ENCODE peak calls at places on chromosomes 2 and 18, in nine cellular contexts. Q is GM12892, J is stomach, S is transverse colon, T is HCT116, W is GM12891, O is K562, H is spleen, P is sigmoid colon. R is an unnamed sample.

GRCh38 chr2:157839822-157840221 is 36.3 kb downstream of the ACVR1 start:
- DNase-seq in Q (no peak), J (no peak), S (no peak), T (no peak), W (no peak), O (no peak), H (no peak), P (no peak), R (no peak)

GRCh38 chr18:48121752-48122151 is 191.3 kb upstream of the SMAD2 start:
- DNase-seq in Q (no peak), J (no peak), S (no peak), T (no peak), W (no peak), O (no peak), H (peak), P (peak), R (no peak)

GRCh38 chr2:204776781-204777559 is 231.7 kb downstream of the PARD3B start:
- DNase-seq in Q (no peak), J (no peak), S (no peak), T (no peak), W (no peak), O (no peak), H (no peak), P (no peak), R (no peak)

GRCh38 chr18:59917422-59917821 is 17.6 kb downstream of the PMAIP1 start:
- DNase-seq in Q (no peak), J (no peak), S (no peak), T (no peak), W (no peak), O (no peak), H (no peak), P (no peak), R (no peak)

GRCh38 chr2:28512607-28512965 is 16.7 kb downstream of the PLB1 start:
- DNase-seq in Q (no peak), J (no peak), S (no peak), T (no peak), W (no peak), O (no peak), H (no peak), P (no peak), R (no peak)

GRCh38 chr2:217220228-217221013 is 360.6 kb upstream of the TNP1 start:
- DNase-seq in Q (no peak), J (no peak), S (no peak), T (no peak), W (no peak), O (no peak), H (no peak), P (no peak), R (no peak)

GRCh38 chr18:5388896-5389295 is 93.4 kb upstream of the ZBTB14 start:
- DNase-seq in Q (no peak), J (no peak), S (no peak), T (no peak), W (no peak), O (no peak), H (no peak), P (no peak), R (no peak)

GRCh38 chr2:232239956-232240681 is 138.4 kb upstream of the ALPP start:
- DNase-seq in Q (no peak), J (no peak), S (no peak), T (no peak), W (no peak), O (no peak), H (no peak), P (no peak), R (no peak)

GRCh38 chr2:39542523-39542922 is 105.4 kb upstream of the MAP4K3 start:
- DNase-seq in Q (no peak), J (no peak), S (no peak), T (no peak), W (no peak), O (no peak), H (no peak), P (no peak), R (peak)

GRCh38 chr2:241286348-241287090 is 29.0 kb downstream of the HDLBP start:
- DNase-seq in Q (no peak), J (no peak), S (no peak), T (no peak), W (no peak), O (no peak), H (no peak), P (no peak), R (peak)

GRCh38 chr2:62787381-62787780 is 81.9 kb downstream of the EHBP1 start:
- DNase-seq in Q (no peak), J (no peak), S (no peak), T (no peak), W (no peak), O (no peak), H (no peak), P (no peak), R (no peak)

GRCh38 chr2:96427917-96428316 is 77.2 kb downstream of the NEURL3 start:
- DNase-seq in Q (no peak), J (no peak), S (no peak), T (peak), W (no peak), O (no peak), H (no peak), P (no peak), R (no peak)

GRCh38 chr2:61456746-61457420 is 14.0 kb downstream of the USP34 start:
- DNase-seq in Q (no peak), J (no peak), S (no peak), T (no peak), W (no peak), O (no peak), H (no peak), P (no peak), R (no peak)

GRCh38 chr18:78364123-78364522 is 615.5 kb upstream of the SALL3 start:
- DNase-seq in Q (no peak), J (no peak), S (no peak), T (no peak), W (no peak), O (no peak), H (no peak), P (no peak), R (no peak)
- TF ChIP-seq POLR2AphosphoS5 in Q (no peak), J (no peak), S (no peak), T (no peak), W (no peak), O (no peak), H (no peak), P (no peak), R (no peak)

GRCh38 chr18:3653859-3654441 is 204.0 kb downstream of the TGIF1 start:
- DNase-seq in Q (no peak), J (no peak), S (no peak), T (no peak), W (no peak), O (peak), H (no peak), P (no peak), R (no peak)
- TF ChIP-seq POLR2A in Q (no peak), J (no peak), S (no peak), T (peak), W (no peak), O (no peak), H (no peak), P (no peak), R (no peak)

DNA sequence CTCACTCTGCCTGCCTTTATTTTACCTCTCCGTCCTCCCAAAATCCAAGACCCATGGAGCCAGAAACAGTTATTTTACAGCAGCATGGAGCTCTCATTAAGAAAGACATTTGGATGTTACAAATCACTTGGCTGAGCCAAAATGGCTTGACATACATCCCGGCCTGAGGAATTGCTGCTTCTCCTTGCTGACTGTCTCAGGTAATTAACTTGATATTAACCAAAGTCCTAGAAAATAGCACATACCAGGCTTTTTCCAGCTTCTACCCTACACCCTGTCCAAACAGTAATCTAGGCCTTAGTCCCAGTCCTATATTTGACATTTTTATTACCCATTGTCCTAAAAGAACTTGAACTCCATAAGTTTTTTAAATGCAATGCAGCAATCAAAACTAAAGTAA is 205.0 kb downstream of the TMX3 start:
- DNase-seq in Q (no peak), J (no peak), S (no peak), T (no peak), W (no peak), O (no peak), H (no peak), P (no peak), R (no peak)
- TF ChIP-seq POLR2AphosphoS5 in Q (no peak), J (no peak), S (no peak), T (no peak), W (no peak), O (no peak), H (no peak), P (peak), R (no peak)

GRCh38 chr18:77115461-77115907 is 17.1 kb downstream of the MBP start:
- DNase-seq in Q (no peak), J (no peak), S (no peak), T (no peak), W (no peak), O (no peak), H (no peak), P (no peak), R (no peak)

GRCh38 chr18:77113361-77114069 is 19.1 kb downstream of the MBP start:
- DNase-seq in Q (no peak), J (no peak), S (no peak), T (no peak), W (no peak), O (no peak), H (no peak), P (no peak), R (no peak)

GRCh38 chr18:77116201-77117080 is 16.1 kb downstream of the MBP start:
- DNase-seq in Q (no peak), J (no peak), S (no peak), T (no peak), W (no peak), O (no peak), H (no peak), P (no peak), R (no peak)

GRCh38 chr18:77114070-77114563 is 18.5 kb downstream of the MBP start:
- DNase-seq in Q (no peak), J (no peak), S (no peak), T (no peak), W (no peak), O (no peak), H (no peak), P (no peak), R (no peak)

DNA sequence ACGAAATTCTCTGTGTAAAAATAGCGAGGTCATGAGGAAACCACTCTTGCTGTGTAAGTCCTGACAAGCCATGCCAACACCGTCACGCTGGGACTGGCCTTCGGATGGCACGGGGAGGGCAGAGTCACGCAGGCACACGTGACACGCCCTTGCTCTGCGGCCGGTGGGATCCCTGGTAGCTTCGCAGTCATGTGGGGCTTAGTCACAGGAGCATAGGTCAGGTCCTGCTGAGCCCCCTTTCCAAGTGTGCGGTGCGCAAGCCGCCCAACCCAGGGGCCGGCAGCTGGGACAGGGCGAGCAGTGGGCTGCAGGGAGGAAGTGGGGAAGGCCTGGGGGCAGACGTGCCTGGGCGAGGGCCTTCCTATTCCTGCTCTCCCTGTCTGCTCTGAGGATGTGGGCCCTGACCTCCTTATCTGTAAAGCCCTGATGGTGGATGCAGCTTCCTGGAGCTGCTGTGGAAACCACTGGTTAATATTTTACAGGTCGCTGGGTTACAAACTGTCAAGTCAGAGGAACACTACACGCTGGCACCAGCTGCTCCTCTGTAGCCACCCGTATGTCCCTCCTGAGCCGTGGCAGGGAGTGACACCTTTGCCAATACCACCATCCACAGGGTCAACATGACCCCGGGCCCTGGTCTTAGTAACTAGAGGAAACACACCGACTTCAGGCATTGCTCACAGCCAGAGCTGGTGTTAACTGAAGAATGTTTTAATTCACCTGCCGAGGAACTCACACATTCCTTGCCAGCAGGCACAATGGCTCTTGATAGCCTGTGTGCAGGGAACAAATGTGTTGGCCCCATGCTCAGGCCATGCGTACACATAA is 17.8 kb downstream of the MBP start:
- DNase-seq in Q (no peak), J (peak), S (peak), T (no peak), W (no peak), O (no peak), H (peak), P (peak), R (no peak)
- TF ChIP-seq POLR2A in Q (peak), J (no peak), S (peak), T (no peak), W (no peak), O (no peak), H (no peak), P (peak), R (no peak)

DNA sequence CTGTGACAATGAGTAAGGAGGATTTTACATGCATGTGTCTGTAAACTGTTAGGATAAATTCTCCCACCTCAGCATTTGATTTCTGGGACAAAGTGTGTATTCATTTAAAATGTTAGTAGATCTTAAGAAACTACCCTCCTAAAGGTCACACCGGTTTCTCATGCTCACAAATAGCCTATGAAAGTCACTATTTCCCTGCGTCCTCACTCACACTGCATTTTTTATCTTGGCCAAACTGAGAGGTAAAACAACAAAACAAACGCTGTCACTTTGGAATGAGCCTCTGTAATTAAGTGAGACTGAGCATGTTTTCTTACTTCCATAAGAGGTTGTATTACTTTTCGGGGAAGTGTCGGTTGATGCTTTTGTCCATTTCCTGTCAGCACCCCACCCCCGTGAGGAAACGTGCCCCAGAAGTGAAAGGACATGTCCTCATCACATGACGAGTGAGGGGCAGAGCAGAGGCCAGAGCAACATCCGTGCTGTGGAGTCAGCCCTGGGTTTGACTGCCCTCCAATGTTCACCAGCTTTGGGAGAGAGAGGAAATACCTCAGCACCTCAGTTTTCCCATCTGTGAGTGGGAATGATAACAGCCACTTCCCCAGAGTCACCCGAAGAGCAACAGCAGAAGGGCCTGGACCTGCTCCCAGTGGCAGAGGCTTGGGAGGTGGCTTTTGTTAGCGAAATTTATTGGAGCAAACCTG is 3.1 kb downstream of the GYPC start:
- DNase-seq in Q (no peak), J (peak), S (peak), T (no peak), W (no peak), O (no peak), H (peak), P (peak), R (peak)
- TF ChIP-seq POLR2AphosphoS5 in Q (peak), J (peak), S (peak), T (no peak), W (no peak), O (no peak), H (peak), P (peak), R (peak)

GRCh38 chr2:68512352-68512751 is 45.0 kb downstream of the APLF start:
- DNase-seq in Q (no peak), J (no peak), S (no peak), T (no peak), W (no peak), O (no peak), H (no peak), P (no peak), R (no peak)

GRCh38 chr2:68516051-68516771 is 48.8 kb downstream of the APLF start:
- DNase-seq in Q (no peak), J (no peak), S (no peak), T (no peak), W (no peak), O (no peak), H (no peak), P (no peak), R (no peak)

DNA sequence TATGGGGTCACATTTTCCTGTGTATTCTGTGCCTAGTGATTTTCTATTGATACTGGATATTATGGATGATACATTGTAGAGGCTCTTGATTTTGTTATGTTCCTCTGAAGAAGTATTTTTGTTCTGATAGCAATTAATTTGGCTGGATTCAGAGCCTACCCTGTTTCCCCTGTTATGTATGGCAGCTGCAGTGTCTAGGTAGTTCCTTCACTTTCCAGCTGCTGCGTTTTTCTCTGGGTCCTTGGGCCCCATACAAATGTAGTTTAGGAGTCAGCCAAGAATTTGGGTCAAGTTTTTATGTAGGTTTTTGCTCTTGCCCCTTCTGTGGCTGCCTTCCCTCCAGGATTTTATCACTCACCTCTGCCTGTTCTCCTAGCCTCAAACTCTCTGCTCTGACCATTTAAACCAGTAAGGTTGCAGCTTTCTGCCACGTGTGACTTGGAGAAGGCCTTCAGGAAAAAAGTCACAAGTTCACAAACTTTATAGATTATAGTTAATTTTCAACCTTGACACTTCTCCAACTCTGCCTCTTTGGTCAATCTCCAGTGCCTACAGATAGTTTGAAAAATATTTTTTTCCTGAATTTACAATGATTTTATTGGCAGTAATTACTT is 47.0 kb downstream of the APLF start:
- DNase-seq in Q (no peak), J (no peak), S (no peak), T (no peak), W (no peak), O (no peak), H (no peak), P (no peak), R (no peak)
- TF ChIP-seq POLR2A in Q (no peak), J (no peak), S (no peak), T (no peak), W (no peak), O (no peak), H (no peak), P (no peak), R (no peak)

GRCh38 chr2:85523062-85523905 is 15.7 kb upstream of the MAT2A start:
- DNase-seq in Q (no peak), J (peak), S (peak), T (no peak), W (no peak), O (no peak), H (no peak), P (no peak), R (no peak)
- TF ChIP-seq POLR2AphosphoS5 in Q (no peak), J (no peak), S (no peak), T (no peak), W (no peak), O (no peak), H (no peak), P (no peak), R (no peak)

GRCh38 chr2:74219846-74220486 is 21.6 kb downstream of the MTHFD2 start:
- DNase-seq in Q (no peak), J (no peak), S (no peak), T (no peak), W (no peak), O (no peak), H (no peak), P (no peak), R (peak)
- TF ChIP-seq POLR2A in Q (peak), J (no peak), S (no peak), T (no peak), W (no peak), O (peak), H (no peak), P (no peak), R (no peak)

DNA sequence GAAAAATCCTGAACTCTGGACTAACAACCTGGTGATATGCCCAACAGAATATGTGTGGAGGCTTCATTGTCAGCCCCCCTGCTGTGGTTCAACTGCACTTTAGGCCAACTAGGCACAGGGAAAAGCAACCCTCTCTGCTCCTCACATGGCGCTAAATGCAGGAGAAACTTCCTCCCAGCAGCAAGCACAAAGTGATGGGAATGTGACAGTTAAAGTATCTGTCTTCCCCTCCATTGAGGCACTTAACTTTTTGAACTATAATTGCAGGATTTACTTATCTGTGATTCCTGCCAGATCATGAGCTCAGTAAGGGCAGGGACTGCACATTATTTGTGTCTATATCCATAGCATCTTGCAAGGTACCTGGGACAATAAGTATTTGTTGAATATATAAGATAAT is 981.2 kb upstream of the KLHL29 start:
- DNase-seq in Q (no peak), J (no peak), S (no peak), T (no peak), W (no peak), O (no peak), H (no peak), P (no peak), R (no peak)
- TF ChIP-seq POLR2AphosphoS5 in Q (no peak), J (no peak), S (no peak), T (no peak), W (no peak), O (no peak), H (no peak), P (no peak), R (no peak)

R was measured in esophagus muscularis mucosa.